ENCODE peak calls at places on chromosomes 13 and 19, in ten cellular contexts. T is GM10248, W is A549, I is astrocyte, Y is bronchial epithelial cell, M is heart right ventricle, F is Calu3, S is heart left ventricle, A is upper lobe of right lung, P is omental fat pad. R is an unnamed sample.

GRCh38 chr13:29936961-29937360 is 86.5 kb upstream of the UBL3 start:
- DNase-seq in T (no peak), W (no peak), I (no peak), Y (no peak), M (no peak), F (no peak), S (no peak), A (no peak), P (no peak), R (no peak)

GRCh38 chr13:20953245-20953931 is 50.8 kb upstream of the XPO4 start:
- DNase-seq in T (no peak), W (peak), I (no peak), Y (no peak), M (no peak), F (no peak), S (no peak), A (no peak), P (no peak), R (no peak)

GRCh38 chr19:23439623-23440022 is 44.4 kb upstream of the ZNF91 start:
- DNase-seq in T (no peak), W (peak), I (no peak), Y (no peak), M (no peak), F (no peak), S (no peak), A (no peak), P (no peak), R (peak)

GRCh38 chr19:13211426-13212308 is 61.5 kb downstream of the IER2 start:
- DNase-seq in T (no peak), W (no peak), I (no peak), Y (no peak), M (no peak), F (no peak), S (no peak), A (no peak), P (no peak), R (peak)

GRCh38 chr19:4454621-4454951 is 3.0 kb downstream of the UBXN6 start:
- DNase-seq in T (no peak), W (no peak), I (no peak), Y (no peak), M (no peak), F (no peak), S (no peak), A (no peak), P (no peak), R (no peak)

GRCh38 chr19:6667114-6667627 is 2.8 kb downstream of the TNFSF14 start:
- DNase-seq in T (no peak), W (no peak), I (no peak), Y (peak), M (no peak), F (peak), S (peak), A (no peak), P (no peak), R (no peak)

GRCh38 chr13:19643652-19644051 is 10.2 kb downstream of the MPHOSPH8 start:
- DNase-seq in T (no peak), W (no peak), I (no peak), Y (no peak), M (no peak), F (no peak), S (no peak), A (no peak), P (no peak), R (no peak)

GRCh38 chr19:48806518-48806817 is 4.4 kb downstream of the BCAT2 start:
- DNase-seq in T (peak), W (no peak), I (peak), Y (no peak), M (peak), F (peak), S (no peak), A (no peak), P (no peak), R (no peak)

GRCh38 chr19:6186435-6186834 is 51.0 kb downstream of the ACSBG2 start:
- DNase-seq in T (no peak), W (no peak), I (no peak), Y (no peak), M (no peak), F (no peak), S (no peak), A (no peak), P (no peak), R (no peak)

GRCh38 chr19:16022251-16022650 is 54.0 kb upstream of the TPM4 start:
- DNase-seq in T (no peak), W (no peak), I (no peak), Y (no peak), M (no peak), F (no peak), S (no peak), A (peak), P (no peak), R (no peak)

GRCh38 chr19:2341247-2341705 is 12.8 kb downstream of the SPPL2B start:
- DNase-seq in T (no peak), W (no peak), I (no peak), Y (no peak), M (no peak), F (no peak), S (no peak), A (no peak), P (no peak), R (no peak)

GRCh38 chr13:114043421-114044053 is 69.7 kb upstream of the C13orf46 start:
- DNase-seq in T (no peak), W (peak), I (peak), Y (no peak), M (peak), F (no peak), S (peak), A (peak), P (no peak), R (peak)

GRCh38 chr13:52737451-52737850 is 2.2 kb downstream of the CNMD start:
- DNase-seq in T (no peak), W (no peak), I (no peak), Y (no peak), M (no peak), F (no peak), S (no peak), A (no peak), P (no peak), R (no peak)

GRCh38 chr13:34570954-34571353 is 371.1 kb upstream of the NBEA start:
- DNase-seq in T (no peak), W (no peak), I (peak), Y (no peak), M (no peak), F (no peak), S (no peak), A (no peak), P (no peak), R (no peak)

GRCh38 chr13:73090116-73090811 is 31.5 kb downstream of the KLF5 start:
- DNase-seq in T (no peak), W (peak), I (peak), Y (peak), M (no peak), F (peak), S (no peak), A (no peak), P (no peak), R (no peak)

GRCh38 chr13:49935171-49936084 is 712 bp downstream of the SPRYD7 start:
- DNase-seq in T (peak), W (peak), I (peak), Y (peak), M (peak), F (peak), S (peak), A (no peak), P (peak), R (peak)

GRCh38 chr13:29532136-29532535 is 63.4 kb downstream of the SLC7A1 start:
- DNase-seq in T (no peak), W (no peak), I (peak), Y (no peak), M (no peak), F (no peak), S (no peak), A (no peak), P (no peak), R (no peak)

GRCh38 chr19:32924200-32924599 is 47.6 kb downstream of the CEP89 start:
- DNase-seq in T (no peak), W (peak), I (peak), Y (no peak), M (no peak), F (no peak), S (no peak), A (no peak), P (no peak), R (no peak)

GRCh38 chr13:50422181-50423148 is 407.2 kb downstream of the KCNRG start:
- DNase-seq in T (no peak), W (no peak), I (no peak), Y (no peak), M (no peak), F (no peak), S (no peak), A (no peak), P (no peak), R (no peak)

GRCh38 chr19:640606-641170 is 1.0 kb downstream of the FGF22 start:
- DNase-seq in T (no peak), W (no peak), I (no peak), Y (no peak), M (no peak), F (no peak), S (no peak), A (no peak), P (no peak), R (no peak)

GRCh38 chr19:51448011-51448744 is 10.1 kb downstream of the SIGLEC8 start:
- DNase-seq in T (no peak), W (no peak), I (no peak), Y (no peak), M (no peak), F (no peak), S (no peak), A (no peak), P (no peak), R (no peak)

DNA sequence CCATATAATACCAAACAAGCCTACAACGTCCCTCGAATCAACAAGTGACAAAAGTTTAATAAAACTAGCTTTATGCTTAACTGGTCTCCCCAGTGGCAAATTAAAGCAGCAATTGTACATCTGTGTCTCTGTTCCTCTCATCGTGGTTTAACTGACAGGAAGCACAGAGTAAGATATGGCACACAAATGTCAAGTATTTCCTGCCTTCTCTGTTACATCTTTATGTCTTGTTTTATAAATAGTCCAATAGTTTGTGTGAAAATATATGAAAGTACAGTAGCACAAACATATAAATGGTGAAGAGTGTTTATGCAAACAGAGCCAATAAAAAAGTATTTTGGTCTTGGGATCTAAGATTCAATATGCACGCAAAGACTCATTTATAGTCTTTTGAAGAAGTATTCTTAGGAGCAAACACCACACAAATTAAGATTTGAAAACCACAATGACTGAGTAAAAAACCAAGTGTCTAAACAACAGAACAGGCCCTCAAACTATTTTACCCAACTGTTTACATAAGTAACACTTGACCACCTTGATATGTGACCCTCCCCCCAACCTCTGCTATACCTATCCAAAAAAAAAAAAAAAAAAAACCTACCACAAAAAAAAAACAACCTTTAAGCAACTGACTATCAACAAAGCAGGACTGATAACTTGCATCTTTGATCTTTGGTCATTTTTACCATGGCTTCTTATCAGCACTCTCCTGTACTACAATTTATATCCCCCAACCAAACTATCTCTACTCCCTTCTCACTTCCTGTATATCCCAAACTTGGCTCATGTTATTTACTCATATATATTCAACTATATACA is 14.0 kb downstream of the ELF1 start:
- DNase-seq in T (peak), W (no peak), I (no peak), Y (no peak), M (no peak), F (no peak), S (no peak), A (no peak), P (no peak), R (no peak)
- TF ChIP-seq CTCF in T (no peak), W (no peak), I (no peak), Y (no peak), M (no peak), F (no peak), S (no peak), A (no peak), P (no peak), R (no peak)

GRCh38 chr13:112711528-112712265 is 21.9 kb downstream of the ATP11A start:
- DNase-seq in T (peak), W (peak), I (peak), Y (peak), M (peak), F (peak), S (peak), A (peak), P (peak), R (no peak)
- TF ChIP-seq CTCF in T (no peak), W (peak), I (no peak), Y (peak), M (peak), F (no peak), S (peak), A (peak), P (no peak), R (peak)

DNA sequence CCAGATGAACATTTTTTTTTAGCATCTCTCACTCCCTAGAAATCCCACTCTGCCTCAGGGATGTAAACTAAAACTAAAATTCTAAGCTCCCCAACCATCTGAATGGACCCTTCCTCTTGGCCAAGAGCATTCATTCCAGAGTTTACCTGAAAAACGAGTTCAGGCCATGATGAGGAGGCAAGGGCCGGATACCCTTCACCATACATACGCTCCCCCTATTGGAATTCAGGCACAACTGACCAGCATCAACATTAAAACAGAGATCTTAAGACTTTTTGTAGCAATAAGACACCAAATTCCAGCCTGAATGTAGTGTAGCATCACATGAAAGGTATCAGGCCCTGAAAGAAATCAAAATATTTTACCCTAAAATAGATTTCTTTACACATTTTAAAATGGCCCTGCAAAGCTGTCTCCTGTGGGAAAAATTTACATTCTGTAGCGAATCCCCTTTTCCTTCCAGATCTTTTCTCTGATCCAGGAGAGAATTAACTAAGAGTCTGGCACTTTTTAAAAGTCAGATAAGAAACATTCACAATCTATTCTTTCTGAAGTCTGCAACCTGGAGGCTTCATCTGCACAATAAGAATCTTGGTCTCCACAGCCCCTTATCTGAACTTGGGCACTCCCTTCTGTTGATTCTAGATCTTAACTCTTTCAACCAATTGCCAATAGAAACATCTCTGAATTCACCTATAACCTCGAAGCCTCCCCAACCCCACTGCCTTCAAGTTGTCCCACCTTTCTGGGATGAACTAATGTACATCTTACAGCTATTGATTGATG is 888.5 kb downstream of the UQCRFS1 start:
- DNase-seq in T (no peak), W (no peak), I (no peak), Y (no peak), M (no peak), F (no peak), S (no peak), A (no peak), P (no peak), R (no peak)
- TF ChIP-seq CTCF in T (no peak), W (no peak), I (no peak), Y (no peak), M (no peak), F (no peak), S (no peak), A (no peak), P (no peak), R (peak)

GRCh38 chr19:20472854-20473253 is 92.7 kb downstream of the ZNF737 start:
- DNase-seq in T (no peak), W (no peak), I (no peak), Y (no peak), M (no peak), F (no peak), S (no peak), A (no peak), P (no peak), R (no peak)

GRCh38 chr19:20471441-20471840 is 94.1 kb downstream of the ZNF737 start:
- DNase-seq in T (no peak), W (no peak), I (no peak), Y (no peak), M (no peak), F (no peak), S (no peak), A (no peak), P (no peak), R (no peak)

DNA sequence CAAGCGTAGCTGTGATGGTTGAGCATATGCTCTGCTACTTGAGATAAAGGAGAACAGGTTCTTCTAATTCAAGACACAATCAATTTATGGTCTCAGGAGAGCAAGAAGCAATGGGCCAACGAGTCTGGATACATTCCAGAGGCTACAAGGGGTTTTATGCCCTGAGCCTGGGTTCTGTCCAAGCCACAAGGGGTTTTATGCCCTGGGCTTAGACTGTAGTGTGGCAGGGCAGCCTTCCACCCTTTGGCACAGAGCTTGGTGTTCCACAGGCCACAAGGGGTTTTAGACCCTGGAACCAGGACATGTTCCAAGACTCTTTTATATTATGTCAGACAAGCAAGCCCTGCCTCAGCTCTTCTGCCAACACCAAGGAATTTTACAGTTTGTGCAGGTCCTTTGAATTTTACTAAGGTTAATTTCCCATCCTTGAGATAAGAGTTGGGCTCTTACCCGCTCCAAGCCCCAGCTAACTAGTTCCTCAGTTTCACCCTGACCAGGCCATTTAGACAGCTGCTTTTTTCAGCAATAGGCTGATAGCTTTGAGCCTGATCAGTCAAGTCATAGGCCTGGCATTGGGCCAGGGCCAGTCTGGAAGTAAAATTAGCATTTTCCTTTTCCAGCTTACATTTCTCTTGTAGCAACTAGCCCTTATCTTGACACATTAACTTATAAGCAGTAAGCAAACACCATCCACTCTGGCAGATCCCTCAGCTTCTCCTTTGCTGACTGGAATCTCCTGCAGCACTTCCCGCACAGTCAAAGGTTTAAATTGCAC is 95.0 kb downstream of the ZNF737 start:
- DNase-seq in T (no peak), W (no peak), I (no peak), Y (no peak), M (no peak), F (no peak), S (no peak), A (peak), P (no peak), R (no peak)
- TF ChIP-seq CTCF in T (no peak), W (no peak), I (no peak), Y (no peak), M (no peak), F (no peak), S (no peak), A (no peak), P (no peak), R (no peak)

GRCh38 chr13:111955412-111955769 is 111.6 kb upstream of the SOX1 start:
- DNase-seq in T (no peak), W (no peak), I (no peak), Y (no peak), M (no peak), F (no peak), S (no peak), A (no peak), P (no peak), R (no peak)
- TF ChIP-seq CTCF in T (no peak), W (no peak), I (no peak), Y (no peak), M (no peak), F (no peak), S (no peak), A (no peak), P (no peak), R (no peak)

DNA sequence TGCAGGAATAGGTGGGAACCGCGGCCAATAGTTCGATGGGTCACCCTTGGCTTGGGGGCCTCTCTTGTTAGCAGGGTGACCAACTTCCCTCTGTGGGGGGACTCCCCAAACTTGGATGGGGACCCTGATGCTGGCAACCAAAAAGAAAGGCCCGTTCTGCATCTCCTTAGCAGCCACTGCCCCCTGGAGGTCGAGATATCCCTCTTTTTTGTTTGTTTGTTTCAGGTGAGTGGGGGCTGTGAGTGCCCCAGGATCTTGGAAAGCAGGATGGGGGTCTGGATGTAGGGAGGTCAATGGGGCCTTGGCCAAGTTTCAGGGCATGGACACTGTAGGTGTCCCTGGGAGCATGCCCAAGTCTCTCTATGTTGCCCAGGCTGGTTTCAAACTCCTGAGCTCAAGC is 7.7 kb upstream of the CRTC1 start:
- DNase-seq in T (no peak), W (no peak), I (no peak), Y (no peak), M (no peak), F (no peak), S (no peak), A (no peak), P (no peak), R (peak)
- TF ChIP-seq CTCF in T (peak), W (peak), I (peak), Y (peak), M (peak), F (no peak), S (peak), A (no peak), P (no peak), R (peak)

R was measured in WERI-Rb-1.